ENCODE peak calls at places on chromosome 18, in seven cellular contexts. K, H, O, P, Q, Y and S are unnamed samples.

GRCh38 chr18:40382191-40382590 is 1572.8 kb upstream of the PIK3C3 start:
- DNase-seq in K (no peak), H (no peak), O (peak; percentile 68), P (no peak), Q (no peak), Y (no peak), S (no peak)

GRCh38 chr18:78783564-78783960 is 196.1 kb upstream of the SALL3 start:
- DNase-seq in K (no peak), H (no peak), O (no peak), P (no peak), Q (no peak), Y (no peak), S (no peak)

GRCh38 chr18:40048253-40048652 is 1906.8 kb upstream of the PIK3C3 start:
- DNase-seq in K (no peak), H (no peak), O (no peak), P (no peak), Q (no peak), Y (no peak), S (no peak)

GRCh38 chr18:80229342-80229741 is 18.0 kb downstream of the PARD6G start:
- DNase-seq in K (no peak), H (peak; percentile 53), O (no peak), P (no peak), Q (no peak), Y (no peak), S (no peak)

GRCh38 chr18:22378672-22379282 is 38.9 kb downstream of the CTAGE1 start:
- DNase-seq in K (no peak), H (no peak), O (peak; percentile 70), P (peak; percentile 60), Q (peak; percentile 29), Y (peak; percentile 11), S (no peak)

GRCh38 chr18:7982216-7982615 is 415.1 kb downstream of the PTPRM start:
- DNase-seq in K (no peak), H (no peak), O (no peak), P (peak; percentile 16), Q (no peak), Y (no peak), S (no peak)

GRCh38 chr18:8870528-8870927 is 165.2 kb downstream of the MTCL1 start:
- DNase-seq in K (no peak), H (no peak), O (peak; percentile 51), P (no peak), Q (peak; percentile 25), Y (no peak), S (peak; percentile 94)

GRCh38 chr18:79643049-79643765 is 36.4 kb upstream of the CTDP1 start:
- DNase-seq in K (no peak), H (no peak), O (no peak), P (no peak), Q (no peak), Y (no peak), S (no peak)

GRCh38 chr18:50560681-50561629 is 1.1 kb downstream of the MAPK4 start:
- DNase-seq in K (no peak), H (no peak), O (no peak), P (peak; percentile 33), Q (no peak), Y (no peak), S (no peak)

GRCh38 chr18:79590191-79591039 is 89.2 kb upstream of the CTDP1 start:
- DNase-seq in K (no peak), H (no peak), O (peak; percentile 62), P (no peak), Q (no peak), Y (peak; percentile 17), S (no peak)

GRCh38 chr18:21634588-21635199 is 22.6 kb downstream of the SNRPD1 start:
- DNase-seq in K (no peak), H (no peak), O (no peak), P (no peak), Q (no peak), Y (no peak), S (no peak)

GRCh38 chr18:32712860-32713259 is 60.0 kb downstream of the KLHL14 start:
- DNase-seq in K (no peak), H (no peak), O (no peak), P (no peak), Q (no peak), Y (no peak), S (no peak)
- H3K27ac ChIP-seq in K (no peak overlapping the region), H (no peak overlapping the region), O (no peak overlapping the region), P (no peak overlapping the region), Q (no peak overlapping the region), Y (no peak overlapping the region), S (no peak overlapping the region)

DNA sequence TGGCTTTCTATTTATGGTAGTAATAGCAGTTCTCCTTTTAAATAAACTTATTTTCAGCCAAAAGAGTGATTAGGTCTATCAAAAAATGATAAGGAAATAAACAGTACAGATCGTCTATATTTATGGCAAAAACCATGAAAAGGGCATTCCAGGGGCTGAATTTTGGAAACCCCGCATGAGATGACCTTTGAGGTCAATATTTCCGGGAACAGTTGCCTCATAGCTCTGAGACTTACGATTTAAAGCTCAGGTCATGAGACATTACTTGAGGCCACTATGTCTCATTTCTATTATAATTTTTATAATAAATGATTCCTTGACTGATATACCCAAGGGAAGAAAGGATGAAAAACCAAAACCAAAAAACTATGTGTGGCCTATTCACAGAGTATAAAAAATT is 101.1 kb downstream of the LDLRAD4 start:
- DNase-seq in K (no peak), H (no peak), O (no peak), P (no peak), Q (no peak), Y (no peak), S (no peak)
- H3K27ac ChIP-seq in K (no peak overlapping the region), H (peak overlapping the region; percentile 53), O (no peak overlapping the region), P (no peak overlapping the region), Q (no peak overlapping the region), Y (no peak overlapping the region), S (no peak overlapping the region)

DNA sequence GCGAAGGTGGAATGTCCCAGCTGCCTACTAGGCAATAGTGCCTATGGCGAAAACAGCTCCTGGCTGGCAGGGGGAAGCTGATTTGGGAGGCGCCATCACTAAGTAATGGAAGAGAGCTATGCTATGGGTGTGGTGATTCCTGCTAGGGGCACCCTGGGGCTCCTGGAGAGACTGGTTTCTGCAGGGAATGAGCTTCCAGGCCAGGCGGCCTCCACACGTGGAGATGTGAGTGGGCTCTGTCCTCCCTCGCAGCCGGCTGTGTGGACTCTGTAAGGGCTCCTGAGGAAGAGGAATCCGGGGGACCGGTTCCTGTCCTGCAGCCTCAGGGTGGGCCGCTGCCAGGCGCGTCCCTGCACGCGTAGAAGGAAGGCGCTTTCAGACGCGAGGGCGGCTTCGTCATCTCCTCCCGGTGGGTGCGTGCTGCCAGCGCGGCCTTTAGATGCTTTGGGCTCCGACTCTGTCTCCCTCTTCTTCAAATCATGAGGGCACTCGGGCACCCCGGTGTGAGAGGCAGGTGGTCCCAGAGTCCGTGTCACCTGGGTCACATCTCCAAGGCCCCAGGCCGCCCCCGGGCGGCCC is 55.5 kb upstream of the ANKRD62 start:
- DNase-seq in K (no peak), H (no peak), O (peak; percentile 78), P (no peak), Q (no peak), Y (no peak), S (peak; percentile 44)
- H3K27ac ChIP-seq in K (no peak overlapping the region), H (peak overlapping the region; percentile 9), O (no peak overlapping the region), P (no peak overlapping the region), Q (peak overlapping the region; percentile 54), Y (no peak overlapping the region), S (peak overlapping the region; percentile 73)

GRCh38 chr18:717003-717402 is 4.6 kb upstream of the ENOSF1 start:
- DNase-seq in K (no peak), H (no peak), O (no peak), P (no peak), Q (no peak), Y (no peak), S (no peak)
- H3K27ac ChIP-seq in K (no peak overlapping the region), H (no peak overlapping the region), O (no peak overlapping the region), P (no peak overlapping the region), Q (no peak overlapping the region), Y (no peak overlapping the region), S (no peak overlapping the region)

DNA sequence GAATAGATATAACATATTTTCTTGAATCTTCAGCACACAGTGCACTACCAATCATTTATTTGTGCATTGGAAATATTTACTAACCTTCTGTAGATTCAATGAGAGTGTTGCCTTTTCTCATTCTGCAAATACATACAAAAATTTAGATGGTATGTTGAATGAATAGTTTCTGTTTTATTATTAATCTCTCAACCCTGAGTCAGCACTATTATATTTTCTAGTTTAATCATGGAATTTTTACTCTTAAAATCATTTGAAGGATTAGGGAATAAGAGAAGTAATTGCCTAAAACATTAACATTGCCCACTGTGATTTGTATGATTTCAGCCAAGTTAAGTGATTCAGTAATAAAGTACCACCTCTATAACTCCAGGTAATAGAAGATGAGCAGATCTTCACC is 370.2 kb upstream of the CDH7 start:
- DNase-seq in K (no peak), H (no peak), O (no peak), P (no peak), Q (no peak), Y (no peak), S (no peak)
- H3K27ac ChIP-seq in K (no peak overlapping the region), H (no peak overlapping the region), O (no peak overlapping the region), P (no peak overlapping the region), Q (no peak overlapping the region), Y (no peak overlapping the region), S (no peak overlapping the region)

GRCh38 chr18:76658627-76659026 is 163.6 kb upstream of the ZNF516 start:
- DNase-seq in K (no peak), H (peak; percentile 39), O (peak; percentile 9), P (peak; percentile 23), Q (no peak), Y (no peak), S (no peak)

GRCh38 chr18:76656925-76657324 is 161.9 kb upstream of the ZNF516 start:
- DNase-seq in K (no peak), H (no peak), O (no peak), P (no peak), Q (no peak), Y (no peak), S (no peak)

GRCh38 chr18:76657911-76658475 is 163.0 kb upstream of the ZNF516 start:
- DNase-seq in K (no peak), H (peak; percentile 17), O (no peak), P (no peak), Q (no peak), Y (no peak), S (no peak)

GRCh38 chr18:76657428-76657827 is 162.4 kb upstream of the ZNF516 start:
- DNase-seq in K (no peak), H (peak; percentile 35), O (peak; percentile 29), P (no peak), Q (no peak), Y (no peak), S (no peak)

DNA sequence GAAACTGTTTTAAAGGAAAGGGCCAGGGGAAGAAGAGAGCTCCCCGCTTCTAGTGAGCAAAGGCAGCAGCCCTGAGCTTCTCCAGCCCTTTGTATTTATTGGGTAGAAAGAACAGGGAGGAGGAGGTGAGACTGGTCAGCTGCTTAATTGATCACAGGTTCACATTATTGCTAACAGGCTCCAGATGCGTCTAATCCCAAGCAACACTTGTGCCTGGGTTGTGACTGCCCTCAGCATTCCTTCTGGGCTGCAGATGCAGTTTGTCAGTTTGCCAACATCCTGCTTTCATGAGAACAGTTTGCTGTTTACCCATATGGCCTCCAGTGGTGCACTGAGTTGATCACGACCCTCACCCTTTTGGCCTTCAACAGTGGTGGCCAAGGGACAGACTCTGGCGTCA is 159.5 kb upstream of the ZNF516 start:
- DNase-seq in K (no peak), H (no peak), O (peak; percentile 14), P (no peak), Q (no peak), Y (no peak), S (no peak)
- H3K27ac ChIP-seq in K (no peak overlapping the region), H (no peak overlapping the region), O (no peak overlapping the region), P (no peak overlapping the region), Q (no peak overlapping the region), Y (no peak overlapping the region), S (no peak overlapping the region)

GRCh38 chr18:36304723-36305122 is 7.2 kb downstream of the FHOD3 start:
- DNase-seq in K (no peak), H (no peak), O (no peak), P (no peak), Q (no peak), Y (no peak), S (no peak)
- H3K27ac ChIP-seq in K (no peak overlapping the region), H (no peak overlapping the region), O (no peak overlapping the region), P (no peak overlapping the region), Q (no peak overlapping the region), Y (no peak overlapping the region), S (no peak overlapping the region)